ENCODE peak calls at places on chromosomes 3 and 15, in eight cellular contexts. N is spleen, W is fibroblast of the aortic adventitia, P is OCI-LY7, Q is adrenal gland, F is neural crest cell, S is progenitor cell of endocrine pancreas, Y is fibroblast of lung. B is an unnamed sample.

GRCh38 chr15:57457726-57458125 is 81.4 kb downstream of the CGNL1 start:
- DNase-seq in Q (no peak), N (no peak), F (no peak), P (no peak), W (no peak), Y (peak), S (no peak), B (no peak)

GRCh38 chr3:13498354-13499060 is 18.4 kb downstream of the HDAC11 start:
- DNase-seq in N (peak), P (no peak), F (no peak), S (no peak), Q (no peak), Y (peak), W (no peak), B (no peak)

GRCh38 chr3:106030620-106030945 is 161.8 kb upstream of the CBLB start:
- DNase-seq in P (no peak), N (no peak), W (peak), Y (peak), F (no peak), S (no peak), Q (no peak), B (peak)

GRCh38 chr3:180979949-180980348 is 9.6 kb downstream of the DNAJC19 start:
- DNase-seq in W (no peak), N (no peak), F (no peak), P (no peak), Y (no peak), S (no peak), Q (no peak), B (no peak)

GRCh38 chr15:78061963-78062427 is 15.5 kb downstream of the TBC1D2B start:
- DNase-seq in S (no peak), W (peak), N (no peak), Y (peak), Q (peak), P (peak), F (no peak), B (no peak)

GRCh38 chr3:172659246-172660002 is 51.4 kb downstream of the NCEH1 start:
- DNase-seq in F (no peak), P (no peak), Q (no peak), S (no peak), N (no peak), Y (no peak), W (no peak), B (no peak)

GRCh38 chr15:75456710-75457109 is 5.2 kb upstream of the SIN3A start:
- DNase-seq in P (no peak), F (no peak), Q (no peak), Y (peak), W (peak), S (no peak), N (no peak), B (no peak)

GRCh38 chr3:54784021-54784420 is 143.8 kb downstream of the LRTM1 start:
- DNase-seq in P (no peak), N (no peak), W (no peak), Y (no peak), S (no peak), F (no peak), Q (no peak), B (no peak)

GRCh38 chr3:16290007-16290826 is 25.2 kb downstream of the OXNAD1 start:
- DNase-seq in N (no peak), P (peak), Q (peak), F (peak), Y (peak), W (peak), S (no peak), B (peak)

GRCh38 chr3:113002676-113003075 is 11.9 kb downstream of the GTPBP8 start:
- DNase-seq in P (peak), Y (no peak), Q (no peak), W (no peak), F (no peak), S (no peak), N (no peak), B (no peak)

DNA sequence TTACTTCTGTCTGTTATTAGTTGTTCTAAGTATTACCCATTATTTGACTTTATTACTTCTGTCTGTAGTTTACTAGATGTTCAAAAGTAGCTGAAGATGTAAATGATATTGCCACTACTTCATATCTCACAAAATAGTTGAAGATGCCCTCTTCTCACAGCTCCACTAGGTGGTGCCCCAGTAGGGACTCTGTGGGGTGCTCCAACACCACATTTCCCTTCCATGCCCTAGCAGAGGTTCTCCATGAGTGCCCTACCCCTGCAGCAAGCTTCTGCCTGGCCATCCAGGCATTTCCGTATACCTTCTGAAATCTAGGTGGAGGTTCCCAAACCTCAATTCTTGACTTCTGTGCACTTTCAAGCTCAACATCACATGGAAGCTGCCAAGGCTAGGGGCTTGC is 80.8 kb downstream of the KCNH8 start:
- DNase-seq in Y (no peak), P (peak), F (no peak), Q (no peak), W (no peak), S (no peak), N (no peak), B (no peak)
- TF ChIP-seq CTCF in Y (no peak), P (peak), F (no peak), Q (no peak), W (no peak), S (no peak), N (no peak), B (no peak)

GRCh38 chr15:71463156-71463555 is 347.2 kb upstream of the NR2E3 start:
- DNase-seq in P (no peak), N (no peak), F (no peak), S (no peak), W (no peak), Q (no peak), Y (no peak), B (no peak)
- TF ChIP-seq CTCF in P (no peak), N (no peak), F (no peak), S (no peak), W (no peak), Q (no peak), Y (no peak), B (no peak)

GRCh38 chr3:141114816-141115458 is 63.8 kb downstream of the SPSB4 start:
- DNase-seq in W (no peak), F (no peak), Y (no peak), S (no peak), Q (peak), P (peak), N (no peak), B (no peak)
- TF ChIP-seq CTCF in W (peak), F (peak), Y (peak), S (peak), Q (no peak), P (peak), N (no peak), B (no peak)

GRCh38 chr3:63914312-63914711 is 2.1 kb upstream of the SCAANT1 start:
- DNase-seq in Y (no peak), Q (peak), F (no peak), P (no peak), N (no peak), S (no peak), W (peak), B (no peak)

GRCh38 chr3:63910873-63911272 is 1.3 kb downstream of the SCAANT1 start:
- DNase-seq in N (no peak), F (no peak), S (no peak), W (peak), Y (peak), Q (no peak), P (peak), B (no peak)

GRCh38 chr3:63912768-63913588 is 795 bp upstream of the SCAANT1 start:
- DNase-seq in N (peak), Y (peak), Q (peak), F (no peak), W (peak), P (peak), S (peak), B (no peak)

GRCh38 chr3:63911395-63911900 is 735 bp downstream of the SCAANT1 start:
- DNase-seq in Q (no peak), F (no peak), N (no peak), Y (peak), P (no peak), W (no peak), S (no peak), B (no peak)

GRCh38 chr3:63911901-63912767 is at the start of gene SCAANT1:
- DNase-seq in S (peak), N (peak), Q (peak), W (peak), P (peak), F (peak), Y (peak), B (peak)
- TF ChIP-seq CTCF in S (peak), N (no peak), Q (peak), W (no peak), P (peak), F (peak), Y (no peak), B (no peak)